ENCODE peak calls at places on chromosome 10, in six cellular contexts. G is astrocyte, V is epithelial cell of esophagus, W is Panc1, N is lower leg skin, B is HFFc6. L is an unnamed sample.

GRCh38 chr10:37124532-37124931 is 866 bp upstream of the ANKRD30A start:
- DNase-seq in G (no peak), V (no peak), W (no peak), N (no peak), B (no peak), L (no peak)

GRCh38 chr10:92381543-92381954 is 90.6 kb downstream of the MARCHF5 start:
- DNase-seq in G (no peak), V (no peak), W (no peak), N (no peak), B (no peak), L (peak; percentile 13)

GRCh38 chr10:97575101-97575668 is 2.6 kb downstream of the ANKRD2 start:
- DNase-seq in G (no peak), V (no peak), W (no peak), N (no peak), B (peak; percentile 5), L (no peak)

GRCh38 chr10:75111906-75112703 is 649 bp downstream of the SAMD8 start:
- DNase-seq in G (peak; percentile 47), V (peak; percentile 44), W (no peak), N (peak; percentile 55), B (peak; percentile 33), L (peak; percentile 45)

GRCh38 chr10:47353351-47353750 is 5.2 kb downstream of the RBP3 start:
- DNase-seq in G (no peak), V (no peak), W (no peak), N (no peak), B (no peak), L (no peak)

GRCh38 chr10:11009471-11010308 is 8.0 kb upstream of the CELF2 start:
- DNase-seq in G (peak; percentile 31), V (peak; percentile 54), W (no peak), N (no peak), B (no peak), L (no peak)

GRCh38 chr10:69483988-69484387 is 32.7 kb downstream of the TSPAN15 start:
- DNase-seq in G (no peak), V (peak; percentile 38), W (no peak), N (no peak), B (no peak), L (no peak)

GRCh38 chr10:118596426-118597124 is 1.1 kb upstream of the PRLHR start:
- DNase-seq in G (no peak), V (no peak), W (no peak), N (no peak), B (no peak), L (no peak)

GRCh38 chr10:12181065-12181775 is 14.5 kb downstream of the NUDT5 start:
- DNase-seq in G (peak; percentile 16), V (peak; percentile 66), W (no peak), N (no peak), B (no peak), L (no peak)

GRCh38 chr10:132192991-132193670 is 6.4 kb downstream of the DPYSL4 start:
- DNase-seq in G (no peak), V (no peak), W (no peak), N (no peak), B (no peak), L (no peak)

GRCh38 chr10:20858292-20859124 is 38.6 kb downstream of the NEBL start:
- DNase-seq in G (peak; percentile 27), V (peak; percentile 52), W (peak; percentile 7), N (no peak), B (peak; percentile 34), L (no peak)

GRCh38 chr10:50373821-50374501 is 122.6 kb upstream of the ASAH2 start:
- DNase-seq in G (peak; percentile 66), V (no peak), W (no peak), N (no peak), B (peak; percentile 48), L (no peak)

GRCh38 chr10:5508161-5508604 is 8.8 kb upstream of the CALML5 start:
- DNase-seq in G (no peak), V (no peak), W (no peak), N (no peak), B (no peak), L (no peak)

GRCh38 chr10:110389250-110389649 is 84.5 kb upstream of the SMNDC1 start:
- DNase-seq in G (no peak), V (no peak), W (no peak), N (no peak), B (no peak), L (no peak)

GRCh38 chr10:111018021-111018420 is 58.8 kb upstream of the ADRA2A start:
- DNase-seq in G (peak; percentile 45), V (no peak), W (no peak), N (no peak), B (no peak), L (no peak)

GRCh38 chr10:24246365-24246764 is 37.4 kb downstream of the KIAA1217 start:
- DNase-seq in G (no peak), V (no peak), W (no peak), N (no peak), B (no peak), L (no peak)

GRCh38 chr10:1514641-1515040 is 222.7 kb downstream of the ADARB2 start:
- DNase-seq in G (no peak), V (no peak), W (no peak), N (no peak), B (no peak), L (no peak)

GRCh38 chr10:70756710-70757360 is 28.3 kb downstream of the TBATA start:
- DNase-seq in G (peak; percentile 30), V (no peak), W (no peak), N (no peak), B (peak; percentile 15), L (no peak)

GRCh38 chr10:50501478-50501877 is 122.3 kb downstream of the SGMS1 start:
- DNase-seq in G (peak; percentile 68), V (peak; percentile 72), W (no peak), N (no peak), B (no peak), L (no peak)

GRCh38 chr10:27373566-27374160 is 130.4 kb upstream of the RAB18 start:
- DNase-seq in G (no peak), V (peak; percentile 8), W (no peak), N (no peak), B (no peak), L (no peak)

GRCh38 chr10:27366769-27367168 is 126.2 kb upstream of the ACBD5 start:
- DNase-seq in G (no peak), V (no peak), W (no peak), N (no peak), B (no peak), L (no peak)

GRCh38 chr10:27372095-27372494 is 131.5 kb upstream of the ACBD5 start:
- DNase-seq in G (peak; percentile 2), V (peak; percentile 24), W (no peak), N (no peak), B (no peak), L (no peak)

GRCh38 chr10:27368706-27369105 is 128.1 kb upstream of the ACBD5 start:
- DNase-seq in G (no peak), V (no peak), W (no peak), N (no peak), B (no peak), L (no peak)

GRCh38 chr10:27369832-27370231 is 129.2 kb upstream of the ACBD5 start:
- DNase-seq in G (no peak), V (peak; percentile 25), W (no peak), N (no peak), B (no peak), L (no peak)
- TF ChIP-seq CTCF in G (peak; percentile 10), V (peak; percentile 21), W (peak; percentile 36), N (no peak), B (peak; percentile 74), L (peak; percentile 62)

GRCh38 chr10:49056356-49056755 is 59.0 kb downstream of the VSTM4 start:
- DNase-seq in G (no peak), V (no peak), W (no peak), N (no peak), B (no peak), L (no peak)
- TF ChIP-seq CTCF in G (no peak), V (no peak), W (no peak), N (no peak), B (no peak), L (no peak)

GRCh38 chr10:123424537-123424936 is 241.6 kb upstream of the GPR26 start:
- DNase-seq in G (no peak), V (no peak), W (no peak), N (no peak), B (no peak), L (no peak)
- TF ChIP-seq CTCF in G (no peak), V (no peak), W (no peak), N (no peak), B (no peak), L (peak; percentile 9)

DNA sequence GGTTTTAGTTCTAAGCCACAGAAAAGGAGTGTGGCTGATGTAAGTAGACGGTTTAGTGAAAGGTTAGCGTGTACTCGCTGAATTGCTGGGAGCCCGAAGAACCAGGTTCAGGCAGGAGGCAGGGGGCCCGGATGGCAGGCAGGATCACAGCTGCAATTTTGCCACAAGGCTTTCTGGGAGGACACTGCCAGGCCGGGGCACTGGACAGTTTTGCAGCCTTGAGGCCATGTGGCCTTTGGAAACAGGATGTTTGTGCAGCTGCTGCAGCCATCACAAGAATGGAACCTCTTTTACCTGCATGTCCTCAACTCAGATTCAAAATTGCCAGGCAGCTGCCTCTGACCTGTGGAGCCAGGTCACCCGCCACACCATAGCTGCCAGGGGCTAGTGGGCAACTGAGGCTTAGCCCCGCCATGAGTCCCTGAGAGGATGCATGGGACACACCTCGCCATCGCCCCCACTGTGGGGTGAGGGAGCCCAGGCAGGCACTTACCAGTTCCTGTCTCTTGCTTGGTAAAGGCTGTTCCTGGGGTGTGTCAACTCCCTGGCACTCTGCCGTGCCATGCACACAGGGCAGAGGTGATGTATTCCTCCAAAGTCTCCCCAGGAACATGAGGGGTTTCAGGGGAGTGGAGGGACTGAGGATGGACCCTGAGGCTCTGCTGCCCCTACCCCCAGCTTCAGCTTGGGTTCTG is 188.6 kb downstream of the RPS24 start:
- DNase-seq in G (no peak), V (no peak), W (no peak), N (no peak), B (no peak), L (peak; percentile 10)
- TF ChIP-seq CTCF in G (no peak), V (no peak), W (no peak), N (no peak), B (no peak), L (no peak)